ENCODE peak calls at places on chromosomes 11 and 22, in nine cellular contexts. K, P, T, E, L, S, D, Y and B are unnamed samples.

GRCh38 chr22:49959782-49960158 is 802 bp upstream of the PIM3 start:
- DNase-seq in L (no peak), Y (no peak), K (no peak), T (no peak), S (no peak), P (peak; percentile 18), D (no peak), E (peak; percentile 15), B (no peak)

GRCh38 chr11:45079943-45080719 is 66.3 kb upstream of the PRDM11 start:
- DNase-seq in P (no peak), E (no peak), D (no peak), T (no peak), S (no peak), L (no peak), Y (no peak), K (no peak), B (no peak)

GRCh38 chr11:35734669-35735068 is 72.1 kb downstream of the TRIM44 start:
- DNase-seq in D (no peak), E (no peak), P (no peak), L (no peak), T (no peak), Y (no peak), S (no peak), K (no peak), B (no peak)

GRCh38 chr11:107951105-107951504 is 22.9 kb downstream of the RAB39A start:
- DNase-seq in L (no peak), E (no peak), D (no peak), S (no peak), K (no peak), T (no peak), Y (no peak), P (no peak), B (no peak)

GRCh38 chr22:25013634-25014033 is 61.1 kb downstream of the KIAA1671 start:
- DNase-seq in L (peak; percentile 55), T (no peak), S (no peak), D (no peak), E (no peak), Y (no peak), P (no peak), K (no peak), B (no peak)

GRCh38 chr11:69887841-69888670 is 68.8 kb upstream of the FGF3 start:
- DNase-seq in E (no peak), P (no peak), Y (no peak), S (no peak), K (no peak), D (no peak), T (no peak), L (no peak), B (no peak)

GRCh38 chr11:96465537-96465936 is 75.7 kb downstream of the JRKL start:
- DNase-seq in S (no peak), Y (no peak), E (no peak), D (no peak), P (no peak), K (no peak), L (peak; percentile 43), T (no peak), B (no peak)

GRCh38 chr22:27466229-27466628 is 335.3 kb downstream of the MN1 start:
- DNase-seq in L (no peak), T (no peak), D (no peak), S (peak; percentile 32), P (peak; percentile 54), Y (no peak), E (no peak), K (no peak), B (no peak)

GRCh38 chr11:101880208-101880607 is 34.6 kb upstream of the CEP126 start:
- DNase-seq in Y (peak; percentile 29), K (no peak), P (peak; percentile 77), L (no peak), S (peak; percentile 81), E (peak; percentile 91), D (no peak), T (no peak), B (peak; percentile 51)

GRCh38 chr11:69292221-69292648 is 1.7 kb upstream of the MYEOV start:
- DNase-seq in P (peak; percentile 18), L (no peak), Y (no peak), E (peak; percentile 39), T (no peak), D (no peak), S (peak; percentile 31), K (no peak), B (no peak)

GRCh38 chr11:80383655-80384054 is 942.8 kb upstream of the TENM4 start:
- DNase-seq in L (no peak), S (no peak), T (no peak), Y (no peak), E (no peak), K (peak; percentile 6), D (no peak), P (no peak), B (no peak)

GRCh38 chr11:122101625-122102291 is 14.3 kb downstream of the BLID start:
- DNase-seq in L (peak; percentile 80), T (peak; percentile 87), K (no peak), D (peak; percentile 54), E (peak; percentile 92), S (peak; percentile 89), Y (no peak), P (peak; percentile 90), B (peak; percentile 32)

GRCh38 chr22:49439373-49439772 is 388.3 kb downstream of the BRD1 start:
- DNase-seq in E (no peak), L (no peak), S (no peak), D (no peak), Y (no peak), P (no peak), T (no peak), K (no peak), B (no peak)

GRCh38 chr22:31394326-31394725 is 5.1 kb upstream of the DRG1 start:
- DNase-seq in P (peak; percentile 59), L (no peak), K (no peak), T (no peak), D (no peak), S (peak; percentile 17), E (no peak), Y (no peak), B (no peak)

GRCh38 chr22:31400023-31400397 is 606 bp downstream of the DRG1 start:
- DNase-seq in E (peak; percentile 16), K (no peak), P (peak; percentile 33), D (no peak), Y (no peak), S (peak; percentile 32), L (no peak), T (no peak), B (no peak)

GRCh38 chr22:31393890-31394289 is 5.5 kb upstream of the DRG1 start:
- DNase-seq in T (no peak), S (no peak), E (no peak), K (no peak), Y (no peak), D (no peak), L (no peak), P (no peak), B (no peak)

GRCh38 chr22:31399211-31400022 is at the start of gene DRG1:
- DNase-seq in T (peak; percentile 99), S (peak; percentile 94), E (peak; percentile 95), Y (peak; percentile 83), D (peak; percentile 93), P (peak; percentile 95), L (peak; percentile 98), K (peak; percentile 95), B (peak; percentile 81)
- TF ChIP-seq CTCF in T (no peak), S (peak; percentile 5), E (no peak), Y (no peak), D (peak; percentile 5), P (no peak), L (peak; percentile 12), K (no peak), B (no peak)

DNA sequence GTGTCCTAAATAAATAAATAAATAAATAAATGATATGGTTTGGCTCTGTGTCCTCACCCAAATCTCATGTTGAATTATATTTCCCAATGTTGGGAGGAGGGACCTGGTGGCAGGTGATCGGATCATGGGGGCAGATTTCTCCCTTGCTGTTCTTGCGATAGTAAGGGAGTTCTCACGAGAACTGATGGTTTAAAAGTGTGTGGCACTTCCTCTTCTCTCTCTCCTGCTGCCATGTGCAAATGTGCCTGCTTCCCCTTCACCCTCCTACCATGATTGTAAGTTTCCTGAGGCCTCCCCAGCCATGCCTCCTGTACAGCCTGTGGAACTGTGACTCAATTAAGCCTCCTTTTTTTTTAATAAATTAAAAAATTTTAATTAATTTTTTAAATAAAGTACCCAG is 138.2 kb downstream of the FBXO7 start:
- DNase-seq in S (no peak), T (no peak), E (no peak), D (no peak), P (no peak), K (no peak), L (no peak), Y (no peak), B (no peak)
- H3K4me3 ChIP-seq in S (no peak overlapping the region), T (no peak overlapping the region), E (no peak overlapping the region), D (no peak overlapping the region), P (no peak overlapping the region), K (no peak overlapping the region), L (no peak overlapping the region), Y (no peak overlapping the region), B (no peak overlapping the region)

DNA sequence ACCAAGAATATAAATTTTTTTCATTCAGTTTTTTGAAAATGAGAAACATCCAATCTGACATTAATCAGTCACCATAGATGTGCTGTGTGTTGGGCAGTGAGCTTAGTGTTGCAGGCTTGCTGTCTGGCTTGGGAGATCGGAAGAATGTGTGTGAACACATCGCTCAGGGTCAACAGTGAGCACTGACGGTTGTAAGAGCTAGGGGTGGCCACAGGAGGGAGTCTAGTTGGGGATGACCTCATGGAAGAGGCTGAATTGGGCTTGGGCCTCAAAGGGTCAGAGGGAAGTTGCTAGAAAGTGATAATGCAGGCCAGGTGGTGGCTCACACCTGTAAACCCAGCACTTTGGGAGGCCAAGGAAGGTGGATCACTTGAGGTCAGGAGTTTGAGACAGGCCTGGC is 375.4 kb downstream of the DDX10 start:
- DNase-seq in K (no peak), S (no peak), Y (no peak), L (no peak), P (no peak), E (no peak), D (no peak), T (no peak), B (no peak)
- TF ChIP-seq CTCF in K (peak; percentile 54), S (no peak), Y (peak; percentile 29), L (no peak), P (no peak), E (peak; percentile 43), D (no peak), T (no peak), B (peak; percentile 10)

GRCh38 chr11:118918686-118919280 is 6.9 kb downstream of the BCL9L start:
- DNase-seq in L (no peak), T (no peak), K (no peak), P (peak; percentile 61), D (no peak), Y (no peak), S (peak; percentile 25), E (peak; percentile 89), B (no peak)

GRCh38 chr11:118921929-118922744 is 3.6 kb downstream of the BCL9L start:
- DNase-seq in D (peak; percentile 59), P (peak; percentile 91), K (peak; percentile 83), L (peak; percentile 83), T (peak; percentile 95), Y (no peak), S (peak; percentile 87), E (peak; percentile 42), B (no peak)

GRCh38 chr11:118923721-118924587 is 1.8 kb downstream of the BCL9L start:
- DNase-seq in L (no peak), K (no peak), S (no peak), D (no peak), P (no peak), E (no peak), Y (no peak), T (no peak), B (no peak)

GRCh38 chr11:118922745-118923627 is 2.7 kb downstream of the BCL9L start:
- DNase-seq in K (no peak), L (no peak), D (no peak), S (no peak), T (no peak), P (no peak), Y (no peak), E (no peak), B (no peak)

GRCh38 chr11:118921121-118921928 is 4.4 kb downstream of the BCL9L start:
- DNase-seq in P (peak; percentile 90), T (peak; percentile 95), E (peak; percentile 93), D (peak; percentile 68), L (peak; percentile 54), K (no peak), S (peak; percentile 94), Y (no peak), B (no peak)
- H3K4me3 ChIP-seq in P (peak overlapping the region; percentile 99), T (no peak overlapping the region), E (peak overlapping the region; percentile 98), D (peak overlapping the region; percentile 73), L (peak overlapping the region; percentile 93), K (peak overlapping the region; percentile 77), S (peak overlapping the region; percentile 97), Y (peak overlapping the region; percentile 98), B (peak overlapping the region; percentile 91)